ENCODE peak calls at places on chromosomes 1 and 21, in five cellular contexts. Y is HepG2, X is K562, T is upper lobe of left lung, U is A549. D is an unnamed sample.

GRCh38 chr1:110548381-110548780 is 29.4 kb upstream of the KCNA10 start:
- ATAC-seq in Y (peak), U (peak), T (no peak), X (peak), D (no peak)

GRCh38 chr1:86449103-86449502 is 19.6 kb upstream of the CLCA1 start:
- ATAC-seq in Y (no peak), U (no peak), X (no peak), T (no peak), D (no peak)

GRCh38 chr1:53139911-53140310 is 2.5 kb downstream of the SLC1A7 start:
- ATAC-seq in U (no peak), Y (no peak), T (no peak), X (no peak), D (peak)

GRCh38 chr1:21541330-21541729 is 32.1 kb downstream of the ALPL start:
- ATAC-seq in T (no peak), U (no peak), X (no peak), Y (no peak), D (no peak)

GRCh38 chr1:174902531-174903099 is 97.1 kb upstream of the CACYBP start:
- ATAC-seq in U (no peak), Y (no peak), X (no peak), T (no peak), D (no peak)

GRCh38 chr1:247415423-247416361 is at the start of gene NLRP3:
- ATAC-seq in X (peak), U (peak), T (peak), Y (peak), D (peak)

GRCh38 chr1:20184997-20185833 is 681 bp upstream of the UBXN10 start:
- ATAC-seq in Y (peak), X (peak), U (no peak), T (no peak), D (peak)

GRCh38 chr1:150187560-150187931 is 37.8 kb downstream of the PLEKHO1 start:
- ATAC-seq in T (no peak), U (peak), X (peak), Y (peak), D (no peak)

GRCh38 chr1:118985611-118986290 is 2.4 kb downstream of the TBX15 start:
- ATAC-seq in Y (no peak), X (no peak), U (no peak), T (no peak), D (no peak)

GRCh38 chr1:41455479-41456271 is 28.8 kb downstream of the EDN2 start:
- ATAC-seq in Y (no peak), X (no peak), U (peak), T (no peak), D (peak)

GRCh38 chr1:120179420-120180348 is 3.4 kb upstream of the SEC22B start:
- ATAC-seq in X (no peak), Y (peak), T (peak), U (no peak), D (peak)

GRCh38 chr1:14598498-14599172 is at the start of gene KAZN:
- ATAC-seq in U (peak), Y (no peak), T (no peak), X (peak), D (peak)

GRCh38 chr1:109350650-109351049 is 43.8 kb upstream of the MYBPHL start:
- ATAC-seq in Y (no peak), T (peak), U (no peak), X (no peak), D (no peak)

GRCh38 chr1:222263791-222264190 is 284.1 kb downstream of the HHIPL2 start:
- ATAC-seq in U (no peak), Y (no peak), X (no peak), T (no peak), D (no peak)

GRCh38 chr1:248924696-248925532 is 18.9 kb downstream of the PGBD2 start:
- ATAC-seq in U (peak), X (peak), T (no peak), Y (peak), D (peak)

GRCh38 chr1:55211909-55212308 is 3.3 kb downstream of the USP24 start:
- ATAC-seq in Y (no peak), X (peak), T (no peak), U (no peak), D (no peak)

GRCh38 chr1:34686531-34686930 is 68.3 kb upstream of the GJB5 start:
- ATAC-seq in X (no peak), T (peak), Y (no peak), U (no peak), D (no peak)

GRCh38 chr1:59900640-59901039 is 25.9 kb downstream of the CYP2J2 start:
- ATAC-seq in Y (peak), T (no peak), U (no peak), X (no peak), D (no peak)

GRCh38 chr1:185788386-185788785 is 54.2 kb downstream of the HMCN1 start:
- ATAC-seq in X (no peak), U (no peak), T (no peak), Y (no peak), D (no peak)

GRCh38 chr1:193549067-193549466 is 362.7 kb upstream of the B3GALT2 start:
- ATAC-seq in Y (peak), T (no peak), X (no peak), U (no peak), D (no peak)

GRCh38 chr1:1510912-1511532 is 940 bp upstream of the ATAD3A start:
- ATAC-seq in X (peak), U (no peak), Y (peak), T (no peak), D (no peak)

GRCh38 chr1:119778359-119778758 is 9.7 kb upstream of the HMGCS2 start:
- ATAC-seq in T (no peak), X (no peak), U (no peak), Y (no peak), D (no peak)

GRCh38 chr1:41545996-41546938 is 61.8 kb upstream of the EDN2 start:
- ATAC-seq in X (no peak), T (no peak), U (no peak), Y (no peak), D (no peak)

GRCh38 chr1:5267603-5268235 is 613.3 kb downstream of the AJAP1 start:
- ATAC-seq in X (no peak), Y (no peak), U (no peak), T (no peak), D (no peak)

GRCh38 chr21:45768741-45769049 is 125.2 kb downstream of the PCBP3 start:
- ATAC-seq in Y (peak), T (no peak), X (no peak), U (no peak), D (no peak)

GRCh38 chr1:25425098-25426085 is 4.8 kb upstream of the RHCE start:
- ATAC-seq in Y (no peak), X (no peak), T (no peak), U (no peak), D (no peak)

GRCh38 chr1:228185641-228185965 is 20.0 kb downstream of the IBA57 start:
- ATAC-seq in Y (no peak), T (no peak), U (no peak), X (peak), D (no peak)

GRCh38 chr1:206979379-206980043 is 9.3 kb upstream of the FCAMR start:
- ATAC-seq in Y (peak), T (no peak), U (peak), X (peak), D (no peak)

GRCh38 chr1:223301346-223301745 is 62.6 kb downstream of the SUSD4 start:
- ATAC-seq in X (no peak), T (no peak), U (no peak), Y (no peak), D (no peak)
- TF ChIP-seq EP300 in X (no peak), T (no peak), U (no peak), Y (no peak), D (no peak)

DNA sequence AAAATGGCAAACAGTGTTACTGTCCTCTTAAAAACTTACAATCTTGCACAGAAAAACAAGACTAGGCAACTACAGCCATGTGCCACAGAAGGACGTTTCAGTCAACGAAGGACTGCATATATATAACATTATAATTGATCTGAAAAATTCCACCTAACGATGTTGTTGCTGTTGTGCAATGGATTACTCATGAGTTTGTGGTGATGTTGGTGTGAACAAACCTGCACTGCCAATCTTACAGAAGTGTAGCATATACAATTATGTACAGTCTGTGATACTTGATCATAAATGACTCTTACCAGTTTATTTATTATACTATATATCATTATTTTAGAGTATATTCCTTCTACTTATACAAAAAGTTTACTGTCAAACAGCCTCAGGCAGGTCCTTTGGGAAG is 6.8 kb upstream of the VAMP4 start:
- ATAC-seq in Y (no peak), X (no peak), T (no peak), U (no peak), D (no peak)
- TF ChIP-seq EP300 in Y (no peak), X (no peak), T (no peak), U (no peak), D (no peak)

DNA sequence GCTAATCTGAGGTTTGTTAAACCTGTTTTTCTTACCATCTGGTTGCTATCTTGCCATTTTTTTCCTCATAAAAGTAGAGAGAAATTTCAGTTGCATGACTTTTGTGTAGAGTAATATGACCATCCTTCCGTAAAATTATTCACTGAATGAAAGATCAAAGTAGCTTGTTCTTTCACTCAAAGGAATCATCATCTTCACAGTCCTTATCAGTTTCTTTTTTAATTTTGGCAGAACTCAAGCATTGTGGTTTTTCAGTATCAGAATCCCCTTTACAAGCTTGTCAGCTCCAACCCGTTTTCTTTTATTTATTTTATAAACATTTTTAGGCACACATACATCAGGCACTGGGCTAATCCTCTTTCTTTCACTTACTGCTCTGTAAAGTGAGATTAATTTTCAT is 91.7 kb downstream of the UBE2U start:
- ATAC-seq in T (no peak), U (no peak), Y (no peak), X (no peak), D (no peak)
- TF ChIP-seq EP300 in T (no peak), U (no peak), Y (no peak), X (no peak), D (no peak)

DNA sequence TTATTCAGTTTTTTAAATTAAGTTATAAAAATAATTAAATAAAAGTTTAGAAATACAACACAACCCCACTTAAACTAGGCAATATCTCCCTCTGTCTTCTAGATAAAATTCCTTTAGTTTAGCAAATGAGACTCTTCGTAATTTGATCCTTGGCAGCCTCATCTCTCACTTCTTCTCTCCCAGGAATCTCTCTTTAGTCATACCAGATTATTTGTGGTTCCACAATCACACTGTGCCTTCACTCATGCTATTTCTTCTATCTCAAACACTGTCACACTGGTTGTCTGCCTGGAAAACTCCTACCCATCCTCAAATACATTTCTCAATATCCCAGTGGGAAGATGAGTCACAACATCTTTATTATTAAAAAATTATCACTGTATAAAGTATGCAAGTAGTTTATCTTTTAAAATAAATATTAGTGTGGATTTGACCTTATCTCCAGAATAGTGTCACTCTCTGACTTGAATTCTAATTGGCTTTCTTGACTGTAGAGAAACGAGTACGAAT is 195.5 kb downstream of the KCNH1 start:
- ATAC-seq in T (no peak), X (no peak), U (no peak), Y (no peak), D (no peak)
- TF ChIP-seq EP300 in T (no peak), X (no peak), U (no peak), Y (no peak), D (no peak)

GRCh38 chr1:85297855-85298629 is 21.6 kb upstream of the BCL10 start:
- ATAC-seq in U (peak), T (peak), Y (peak), X (peak), D (peak)
- TF ChIP-seq EP300 in U (no peak), T (peak), Y (no peak), X (no peak), D (no peak)

GRCh38 chr1:46553506-46553905 is 2.1 kb upstream of the KNCN start:
- ATAC-seq in U (no peak), X (peak), Y (peak), T (no peak), D (no peak)

GRCh38 chr1:46555081-46555432 is 3.6 kb upstream of the KNCN start:
- ATAC-seq in Y (no peak), X (peak), T (no peak), U (no peak), D (no peak)

GRCh38 chr1:46555826-46556619 is 4.6 kb upstream of the KNCN start:
- ATAC-seq in Y (no peak), T (no peak), U (no peak), X (no peak), D (no peak)

GRCh38 chr1:46552357-46553237 is 1.1 kb upstream of the KNCN start:
- ATAC-seq in T (no peak), Y (peak), X (no peak), U (no peak), D (no peak)

GRCh38 chr1:46554236-46555080 is 3.0 kb upstream of the KNCN start:
- ATAC-seq in X (peak), T (no peak), Y (no peak), U (no peak), D (no peak)
- TF ChIP-seq EP300 in X (no peak), T (no peak), Y (no peak), U (no peak), D (no peak)

DNA sequence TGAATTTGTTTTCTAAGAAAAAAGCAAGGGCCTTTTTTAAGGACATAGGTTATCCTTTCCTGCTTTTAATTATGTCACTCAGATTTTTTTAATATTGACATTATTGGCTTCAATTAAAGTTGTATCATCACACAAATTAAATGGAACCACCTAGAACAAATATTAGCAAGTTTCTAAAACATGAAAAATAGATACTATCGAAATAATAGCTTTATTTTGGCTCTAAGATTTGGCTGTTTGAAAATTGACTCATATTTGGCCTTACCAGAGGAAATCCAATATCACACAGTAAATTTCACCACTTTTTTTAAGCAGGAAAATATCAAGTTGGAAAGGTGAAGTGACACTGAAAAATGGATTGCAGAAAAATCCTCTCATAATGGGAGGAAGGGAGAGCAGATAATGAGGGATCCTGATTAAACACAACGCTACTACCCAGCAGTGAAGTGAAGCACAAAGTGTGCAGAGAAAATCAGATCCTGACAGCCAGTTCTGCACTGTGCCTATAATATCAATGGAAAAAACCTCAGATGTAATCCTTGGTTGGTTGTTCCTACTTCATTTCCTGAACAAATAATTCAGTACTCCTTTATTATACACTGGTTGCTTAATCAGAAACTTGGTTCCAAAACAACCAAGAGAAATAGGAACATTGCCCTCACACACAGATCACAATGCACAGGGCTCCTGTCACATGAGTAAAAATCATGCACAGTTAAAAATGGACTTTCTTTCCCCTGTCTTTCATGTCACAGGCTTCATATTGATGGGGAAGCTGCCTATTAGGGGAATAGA is 9.4 kb downstream of the DNASE2B start:
- ATAC-seq in U (no peak), Y (no peak), X (no peak), T (no peak), D (no peak)
- TF ChIP-seq EP300 in U (no peak), Y (no peak), X (no peak), T (no peak), D (no peak)

GRCh38 chr1:45010855-45011811 is at the start of gene HECTD3:
- ATAC-seq in X (peak), U (peak), T (peak), Y (peak), D (peak)

GRCh38 chr1:45012639-45013278 is 705 bp downstream of the UROD start:
- ATAC-seq in X (peak), U (no peak), Y (peak), T (peak), D (peak)

GRCh38 chr1:45009956-45010854 is 919 bp downstream of the HECTD3 start:
- ATAC-seq in Y (peak), U (no peak), T (no peak), X (no peak), D (no peak)

GRCh38 chr1:45013551-45014209 is 1.6 kb downstream of the UROD start:
- ATAC-seq in U (no peak), X (no peak), T (no peak), Y (no peak), D (no peak)

GRCh38 chr1:45011837-45012638 is at the start of gene UROD:
- ATAC-seq in U (peak), T (peak), X (peak), Y (peak), D (peak)
- TF ChIP-seq EP300 in U (no peak), T (no peak), X (peak), Y (no peak), D (no peak)

GRCh38 chr1:94068831-94069648 is 51.9 kb downstream of the ABCA4 start:
- ATAC-seq in T (peak), X (no peak), Y (peak), U (peak), D (no peak)
- TF ChIP-seq EP300 in T (no peak), X (no peak), Y (no peak), U (no peak), D (no peak)